ENCODE peak calls at places on chromosome 6, in seven cellular contexts. One of them, this sample, is unnamed.

GRCh38 chr6:44660561-44661220 is 273.2 kb downstream of the CDC5L start:
- DNase-seq in HCT116: no peak
- DNase-seq in tibial nerve: no peak
- DNase-seq in Panc1: no peak
- DNase-seq in PC-3: no peak
- DNase-seq in cardiac muscle cell: no peak
- DNase-seq in K562: no peak
- DNase-seq in this sample: no peak

GRCh38 chr6:158646023-158646888 is 1.7 kb upstream of the DYNLT1 start:
- DNase-seq in HCT116: no peak
- DNase-seq in tibial nerve: no peak
- DNase-seq in Panc1: no peak
- DNase-seq in PC-3: peak; percentile 72
- DNase-seq in cardiac muscle cell: no peak
- DNase-seq in K562: no peak
- DNase-seq in this sample: no peak

GRCh38 chr6:73586416-73586974 is 65.7 kb upstream of the EEF1A1 start:
- DNase-seq in HCT116: no peak
- DNase-seq in tibial nerve: no peak
- DNase-seq in Panc1: no peak
- DNase-seq in PC-3: no peak
- DNase-seq in cardiac muscle cell: no peak
- DNase-seq in K562: no peak
- DNase-seq in this sample: no peak

GRCh38 chr6:133768656-133769295 is 120.1 kb upstream of the TCF21 start:
- DNase-seq in HCT116: no peak
- DNase-seq in tibial nerve: no peak
- DNase-seq in Panc1: no peak
- DNase-seq in PC-3: peak; percentile 77
- DNase-seq in cardiac muscle cell: peak; percentile 54
- DNase-seq in K562: peak; percentile 32
- DNase-seq in this sample: peak; percentile 23

GRCh38 chr6:140441256-140441655 is 1066.8 kb upstream of the CITED2 start:
- DNase-seq in HCT116: no peak
- DNase-seq in tibial nerve: peak; percentile 42
- DNase-seq in Panc1: peak; percentile 18
- DNase-seq in PC-3: peak; percentile 58
- DNase-seq in cardiac muscle cell: peak; percentile 84
- DNase-seq in K562: peak; percentile 47
- DNase-seq in this sample: peak; percentile 68

GRCh38 chr6:137231895-137232294 is 12.7 kb upstream of the IFNGR1 start:
- DNase-seq in HCT116: no peak
- DNase-seq in tibial nerve: no peak
- DNase-seq in Panc1: no peak
- DNase-seq in PC-3: no peak
- DNase-seq in cardiac muscle cell: no peak
- DNase-seq in K562: no peak
- DNase-seq in this sample: no peak

GRCh38 chr6:162237331-162237730 is 490.2 kb downstream of the PRKN start:
- DNase-seq in HCT116: no peak
- DNase-seq in tibial nerve: no peak
- DNase-seq in Panc1: no peak
- DNase-seq in PC-3: no peak
- DNase-seq in cardiac muscle cell: peak; percentile 55
- DNase-seq in K562: no peak
- DNase-seq in this sample: no peak

GRCh38 chr6:142810952-142811514 is 133.9 kb downstream of the HIVEP2 start:
- DNase-seq in HCT116: no peak
- DNase-seq in tibial nerve: no peak
- DNase-seq in Panc1: no peak
- DNase-seq in PC-3: no peak
- DNase-seq in cardiac muscle cell: no peak
- DNase-seq in K562: no peak
- DNase-seq in this sample: no peak

GRCh38 chr6:70385931-70386330 is 27.4 kb upstream of the FAM135A start:
- DNase-seq in HCT116: no peak
- DNase-seq in tibial nerve: no peak
- DNase-seq in Panc1: no peak
- DNase-seq in PC-3: no peak
- DNase-seq in cardiac muscle cell: no peak
- DNase-seq in K562: no peak
- DNase-seq in this sample: no peak

GRCh38 chr6:55882731-55883595 is 7.6 kb upstream of the BMP5 start:
- DNase-seq in HCT116: no peak
- DNase-seq in tibial nerve: no peak
- DNase-seq in Panc1: peak; percentile 80
- DNase-seq in PC-3: peak; percentile 95
- DNase-seq in cardiac muscle cell: no peak
- DNase-seq in K562: no peak
- DNase-seq in this sample: no peak

GRCh38 chr6:16711551-16712249 is 49.6 kb downstream of the ATXN1 start:
- DNase-seq in HCT116: peak; percentile 82
- DNase-seq in tibial nerve: no peak
- DNase-seq in Panc1: peak; percentile 82
- DNase-seq in PC-3: peak; percentile 90
- DNase-seq in cardiac muscle cell: no peak
- DNase-seq in K562: peak; percentile 8
- DNase-seq in this sample: no peak

GRCh38 chr6:16712250-16712930 is 48.9 kb downstream of the ATXN1 start:
- DNase-seq in HCT116: no peak
- DNase-seq in tibial nerve: no peak
- DNase-seq in Panc1: no peak
- DNase-seq in PC-3: no peak
- DNase-seq in cardiac muscle cell: no peak
- DNase-seq in K562: no peak
- DNase-seq in this sample: no peak

GRCh38 chr6:16716450-16716858 is 44.8 kb downstream of the ATXN1 start:
- DNase-seq in HCT116: no peak
- DNase-seq in tibial nerve: no peak
- DNase-seq in Panc1: no peak
- DNase-seq in PC-3: no peak
- DNase-seq in cardiac muscle cell: no peak
- DNase-seq in K562: no peak
- DNase-seq in this sample: no peak

GRCh38 chr6:16713597-16713996 is 47.7 kb downstream of the ATXN1 start:
- DNase-seq in HCT116: no peak
- DNase-seq in tibial nerve: no peak
- DNase-seq in Panc1: no peak
- DNase-seq in PC-3: peak; percentile 77
- DNase-seq in cardiac muscle cell: no peak
- DNase-seq in K562: no peak
- DNase-seq in this sample: no peak

GRCh38 chr6:16712931-16713484 is 48.3 kb downstream of the ATXN1 start:
- DNase-seq in HCT116: peak; percentile 91
- DNase-seq in tibial nerve: no peak
- DNase-seq in Panc1: peak; percentile 95
- DNase-seq in PC-3: peak; percentile 92
- DNase-seq in cardiac muscle cell: no peak
- DNase-seq in K562: peak; percentile 15
- DNase-seq in this sample: peak; percentile 39
- TF ChIP-seq CTCF in HCT116: peak; percentile 47
- TF ChIP-seq CTCF in tibial nerve: no peak
- TF ChIP-seq CTCF in Panc1: peak; percentile 47
- TF ChIP-seq CTCF in PC-3: peak; percentile 72
- TF ChIP-seq CTCF in cardiac muscle cell: peak; percentile 55
- TF ChIP-seq CTCF in K562: peak; percentile 42
- TF ChIP-seq CTCF in this sample: no peak

GRCh38 chr6:13282393-13283069 is 45.8 kb downstream of the TBC1D7 start:
- DNase-seq in HCT116: no peak
- DNase-seq in tibial nerve: no peak
- DNase-seq in Panc1: no peak
- DNase-seq in PC-3: no peak
- DNase-seq in cardiac muscle cell: no peak
- DNase-seq in K562: no peak
- DNase-seq in this sample: no peak

GRCh38 chr6:13283340-13283739 is 45.0 kb downstream of the TBC1D7 start:
- DNase-seq in HCT116: no peak
- DNase-seq in tibial nerve: no peak
- DNase-seq in Panc1: no peak
- DNase-seq in PC-3: no peak
- DNase-seq in cardiac muscle cell: no peak
- DNase-seq in K562: no peak
- DNase-seq in this sample: no peak

GRCh38 chr6:13286185-13286584 is 42.2 kb downstream of the TBC1D7 start:
- DNase-seq in HCT116: no peak
- DNase-seq in tibial nerve: no peak
- DNase-seq in Panc1: no peak
- DNase-seq in PC-3: no peak
- DNase-seq in cardiac muscle cell: no peak
- DNase-seq in K562: no peak
- DNase-seq in this sample: no peak

GRCh38 chr6:13285705-13286104 is 42.6 kb downstream of the TBC1D7 start:
- DNase-seq in HCT116: no peak
- DNase-seq in tibial nerve: no peak
- DNase-seq in Panc1: no peak
- DNase-seq in PC-3: no peak
- DNase-seq in cardiac muscle cell: no peak
- DNase-seq in K562: no peak
- DNase-seq in this sample: no peak

GRCh38 chr6:13284646-13285045 is 43.7 kb downstream of the TBC1D7 start:
- DNase-seq in HCT116: no peak
- DNase-seq in tibial nerve: no peak
- DNase-seq in Panc1: no peak
- DNase-seq in PC-3: no peak
- DNase-seq in cardiac muscle cell: no peak
- DNase-seq in K562: no peak
- DNase-seq in this sample: no peak
- H3K36me3 ChIP-seq in HCT116: no peaks in the 10 kb centered on the region
- H3K36me3 ChIP-seq in tibial nerve: peaks cover 56% of the 10 kb centered on the region
- H3K36me3 ChIP-seq in Panc1: no peaks in the 10 kb centered on the region
- H3K36me3 ChIP-seq in PC-3: no peaks in the 10 kb centered on the region
- H3K36me3 ChIP-seq in cardiac muscle cell: peaks cover 7% of the 10 kb centered on the region
- H3K36me3 ChIP-seq in K562: peaks cover 86% of the 10 kb centered on the region
- H3K36me3 ChIP-seq in this sample: peaks cover 9% of the 10 kb centered on the region

GRCh38 chr6:6508603-6509002 is 79.9 kb upstream of the LY86 start:
- DNase-seq in HCT116: no peak
- DNase-seq in tibial nerve: no peak
- DNase-seq in Panc1: no peak
- DNase-seq in PC-3: no peak
- DNase-seq in cardiac muscle cell: no peak
- DNase-seq in K562: no peak
- DNase-seq in this sample: no peak

GRCh38 chr6:6503186-6503585 is 85.3 kb upstream of the LY86 start:
- DNase-seq in HCT116: no peak
- DNase-seq in tibial nerve: no peak
- DNase-seq in Panc1: no peak
- DNase-seq in PC-3: no peak
- DNase-seq in cardiac muscle cell: no peak
- DNase-seq in K562: no peak
- DNase-seq in this sample: no peak

GRCh38 chr6:6509304-6509703 is 79.2 kb upstream of the LY86 start:
- DNase-seq in HCT116: no peak
- DNase-seq in tibial nerve: no peak
- DNase-seq in Panc1: no peak
- DNase-seq in PC-3: no peak
- DNase-seq in cardiac muscle cell: no peak
- DNase-seq in K562: no peak
- DNase-seq in this sample: no peak

GRCh38 chr6:6505111-6505510 is 83.4 kb upstream of the LY86 start:
- DNase-seq in HCT116: no peak
- DNase-seq in tibial nerve: no peak
- DNase-seq in Panc1: no peak
- DNase-seq in PC-3: no peak
- DNase-seq in cardiac muscle cell: no peak
- DNase-seq in K562: no peak
- DNase-seq in this sample: no peak
- TF ChIP-seq CTCF in HCT116: peak; percentile 9
- TF ChIP-seq CTCF in tibial nerve: no peak
- TF ChIP-seq CTCF in Panc1: no peak
- TF ChIP-seq CTCF in PC-3: peak; percentile 14
- TF ChIP-seq CTCF in cardiac muscle cell: no peak
- TF ChIP-seq CTCF in K562: no peak
- TF ChIP-seq CTCF in this sample: no peak

DNA sequence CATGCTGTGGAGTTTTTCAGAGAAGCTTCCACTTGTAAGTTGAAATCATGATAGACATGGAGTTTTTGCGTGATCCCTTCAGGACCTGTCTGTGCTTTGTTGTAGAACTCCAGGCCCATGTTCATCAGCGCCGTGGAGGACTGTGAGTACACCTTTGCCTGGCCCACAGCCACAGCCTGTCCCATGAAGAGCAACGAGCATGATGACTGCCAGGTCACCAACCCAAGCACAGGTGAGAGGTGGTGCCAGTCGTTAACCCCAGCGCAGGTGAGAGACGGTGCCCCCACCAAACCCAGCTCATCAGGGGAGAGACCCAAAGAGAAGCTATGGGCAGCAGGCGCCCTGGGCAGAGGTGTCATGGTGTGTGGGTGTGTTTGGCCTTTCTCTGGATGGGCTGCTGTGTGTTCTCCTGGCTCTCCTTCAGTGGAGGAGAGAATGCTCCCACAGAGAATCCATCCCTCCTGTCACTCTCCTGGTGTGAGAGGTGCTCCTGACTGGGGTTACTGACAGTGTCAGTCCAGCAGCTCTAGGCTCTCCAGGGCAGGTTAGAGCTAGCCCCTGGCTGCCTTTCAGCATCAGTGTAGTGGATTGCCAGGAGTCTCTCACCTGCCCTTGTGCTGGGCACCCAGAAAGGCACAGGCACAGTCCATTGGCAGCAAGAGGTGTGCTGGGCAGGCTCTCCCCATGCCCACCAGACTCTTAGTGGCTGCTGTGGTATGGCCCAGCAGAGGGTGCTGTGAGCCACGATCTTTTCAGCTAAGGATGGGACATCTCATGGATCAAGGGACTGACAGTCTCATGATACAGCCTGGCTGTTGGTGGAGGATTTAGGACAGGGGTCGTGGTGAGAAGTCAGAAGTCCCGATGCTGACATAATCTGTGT is 49.6 kb upstream of the SLC22A1 start:
- DNase-seq in HCT116: no peak
- DNase-seq in tibial nerve: no peak
- DNase-seq in Panc1: no peak
- DNase-seq in PC-3: peak; percentile 9
- DNase-seq in cardiac muscle cell: no peak
- DNase-seq in K562: peak; percentile 11
- DNase-seq in this sample: no peak
- H3K36me3 ChIP-seq in HCT116: peaks cover 9% of the 10 kb centered on the region
- H3K36me3 ChIP-seq in tibial nerve: peaks cover 96% of the 10 kb centered on the region
- H3K36me3 ChIP-seq in Panc1: peaks cover 13% of the 10 kb centered on the region
- H3K36me3 ChIP-seq in PC-3: peaks cover 10% of the 10 kb centered on the region
- H3K36me3 ChIP-seq in cardiac muscle cell: peaks cover 44% of the 10 kb centered on the region
- H3K36me3 ChIP-seq in K562: peaks cover 98% of the 10 kb centered on the region
- H3K36me3 ChIP-seq in this sample: peaks cover 22% of the 10 kb centered on the region

GRCh38 chr6:139117734-139118133 is 17.1 kb upstream of the HECA start:
- DNase-seq in HCT116: no peak
- DNase-seq in tibial nerve: no peak
- DNase-seq in Panc1: no peak
- DNase-seq in PC-3: no peak
- DNase-seq in cardiac muscle cell: no peak
- DNase-seq in K562: no peak
- DNase-seq in this sample: no peak
- TF ChIP-seq CTCF in HCT116: peak; percentile 29
- TF ChIP-seq CTCF in tibial nerve: no peak
- TF ChIP-seq CTCF in Panc1: peak; percentile 15
- TF ChIP-seq CTCF in PC-3: no peak
- TF ChIP-seq CTCF in cardiac muscle cell: peak; percentile 19
- TF ChIP-seq CTCF in K562: no peak
- TF ChIP-seq CTCF in this sample: no peak

GRCh38 chr6:37845930-37846329 is 26.4 kb downstream of the ZFAND3 start:
- DNase-seq in HCT116: no peak
- DNase-seq in tibial nerve: no peak
- DNase-seq in Panc1: no peak
- DNase-seq in PC-3: no peak
- DNase-seq in cardiac muscle cell: no peak
- DNase-seq in K562: no peak
- DNase-seq in this sample: no peak
- H3K36me3 ChIP-seq in HCT116: no peaks in the 10 kb centered on the region
- H3K36me3 ChIP-seq in tibial nerve: no peaks in the 10 kb centered on the region
- H3K36me3 ChIP-seq in Panc1: no peaks in the 10 kb centered on the region
- H3K36me3 ChIP-seq in PC-3: no peaks in the 10 kb centered on the region
- H3K36me3 ChIP-seq in cardiac muscle cell: no peaks in the 10 kb centered on the region
- H3K36me3 ChIP-seq in K562: no peaks in the 10 kb centered on the region
- H3K36me3 ChIP-seq in this sample: no peaks in the 10 kb centered on the region